ENCODE peak calls at places on chromosomes 13 and 19, in eight cellular contexts. D, X, B, C, K, I, V and G are unnamed samples.

GRCh38 chr19:870963-871401 is 11.5 kb downstream of the CFD start:
- DNase-seq in D (no peak), X (peak; percentile 63), B (no peak), C (peak; percentile 81), K (no peak), I (peak; percentile 50), V (no peak), G (no peak)

GRCh38 chr13:109719962-109720646 is 66.3 kb downstream of the IRS2 start:
- DNase-seq in D (no peak), X (no peak), B (no peak), C (no peak), K (no peak), I (no peak), V (no peak), G (no peak)

GRCh38 chr13:79735228-79735627 is 254.3 kb downstream of the NDFIP2 start:
- DNase-seq in D (no peak), X (peak; percentile 77), B (no peak), C (no peak), K (no peak), I (peak; percentile 65), V (no peak), G (peak; percentile 53)

GRCh38 chr13:91185294-91185863 is 162.1 kb upstream of the MIR17HG start:
- DNase-seq in D (peak; percentile 6), X (peak; percentile 23), B (no peak), C (no peak), K (peak; percentile 29), I (peak; percentile 47), V (no peak), G (peak; percentile 10)

GRCh38 chr19:50870417-50871089 is 2.7 kb upstream of the KLK2 start:
- DNase-seq in D (peak; percentile 28), X (no peak), B (no peak), C (no peak), K (peak; percentile 5), I (peak; percentile 21), V (no peak), G (peak; percentile 4)

GRCh38 chr19:48627211-48627864 is 8.0 kb downstream of the SPHK2 start:
- DNase-seq in D (no peak), X (no peak), B (no peak), C (peak; percentile 66), K (no peak), I (no peak), V (no peak), G (no peak)

GRCh38 chr19:43934055-43934984 is 762 bp downstream of the ZNF45 start:
- DNase-seq in D (peak; percentile 10), X (peak; percentile 8), B (no peak), C (no peak), K (peak; percentile 4), I (peak; percentile 6), V (no peak), G (peak; percentile 16)

GRCh38 chr19:19217110-19217509 is 5.4 kb downstream of the NCAN start:
- DNase-seq in D (peak; percentile 49), X (peak; percentile 20), B (no peak), C (no peak), K (no peak), I (no peak), V (no peak), G (peak; percentile 41)

GRCh38 chr13:23709521-23709920 is 139.3 kb downstream of the TNFRSF19 start:
- DNase-seq in D (peak; percentile 32), X (no peak), B (no peak), C (no peak), K (no peak), I (no peak), V (no peak), G (no peak)

DNA sequence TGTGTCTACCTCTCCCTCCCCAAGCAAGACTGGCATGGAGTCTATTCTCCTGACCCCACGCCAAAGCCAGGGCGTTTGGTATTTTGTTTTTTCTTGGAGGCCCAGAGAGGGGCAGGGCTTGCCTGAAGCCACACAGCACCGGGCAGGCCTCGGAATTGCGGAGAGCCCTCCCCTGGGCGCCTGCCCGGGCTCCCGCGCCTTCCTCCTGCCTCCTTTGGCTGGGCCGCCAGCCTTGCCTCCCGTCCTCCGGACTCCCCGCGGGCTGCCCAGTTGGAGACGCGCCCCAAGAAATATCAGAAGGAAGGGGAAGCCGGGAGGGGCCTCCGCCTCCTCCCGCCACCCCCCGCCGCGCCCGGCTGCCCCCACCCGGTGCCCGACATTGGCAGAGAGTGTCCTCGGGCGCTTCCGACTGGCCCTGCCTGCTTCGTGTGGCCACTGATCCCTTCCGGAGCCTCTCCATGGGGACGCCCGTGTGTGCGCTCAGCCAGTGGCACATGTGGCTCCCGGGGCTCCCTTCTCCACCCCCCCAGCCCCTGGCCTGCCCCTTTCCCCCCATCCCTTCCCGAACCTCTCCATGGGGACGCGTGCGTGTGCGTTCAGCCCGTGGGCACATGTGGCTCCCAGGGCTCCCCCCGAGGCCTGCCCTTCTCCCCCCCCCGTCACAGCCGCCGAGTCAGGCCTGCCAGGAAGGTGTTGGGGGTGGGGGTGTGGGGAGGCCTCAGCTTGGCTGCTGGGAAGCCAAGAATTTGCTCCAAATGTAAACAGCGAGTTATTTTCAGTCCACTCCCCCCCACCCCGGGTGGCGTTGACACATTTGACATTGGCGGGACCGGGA is 37.3 kb downstream of the NFIC start:
- DNase-seq in D (peak; percentile 92), X (peak; percentile 96), B (peak; percentile 90), C (peak; percentile 93), K (no peak), I (peak; percentile 98), V (peak; percentile 91), G (peak; percentile 96)
- H3K4me3 ChIP-seq in D (peak overlapping the region; percentile 22), X (no peak overlapping the region), B (peak overlapping the region; percentile 45), C (peak overlapping the region; percentile 43), K (no peak overlapping the region), I (no peak overlapping the region), V (peak overlapping the region; percentile 35), G (no peak overlapping the region)

GRCh38 chr13:51122868-51123267 is 11.8 kb upstream of the C13orf42 start:
- DNase-seq in D (no peak), X (peak; percentile 28), B (no peak), C (no peak), K (no peak), I (no peak), V (no peak), G (peak; percentile 30)
- TF ChIP-seq CTCF in D (no peak), X (no peak), B (no peak), C (no peak), K (no peak), I (no peak), V (no peak), G (no peak)

GRCh38 chr13:47175172-47175806 is 278.4 kb upstream of the HTR2A start:
- DNase-seq in D (peak; percentile 85), X (peak; percentile 94), B (no peak), C (no peak), K (no peak), I (peak; percentile 65), V (no peak), G (peak; percentile 96)
- H3K4me3 ChIP-seq in D (no peak overlapping the region), X (no peak overlapping the region), B (no peak overlapping the region), C (no peak overlapping the region), K (no peak overlapping the region), I (no peak overlapping the region), V (no peak overlapping the region), G (no peak overlapping the region)

GRCh38 chr13:27968316-27969072 is 621 bp downstream of the CDX2 start:
- DNase-seq in D (no peak), X (no peak), B (no peak), C (no peak), K (peak; percentile 77), I (no peak), V (peak; percentile 26), G (no peak)
- TF ChIP-seq CTCF in D (no peak), X (no peak), B (no peak), C (no peak), K (peak; percentile 32), I (no peak), V (no peak), G (no peak)

DNA sequence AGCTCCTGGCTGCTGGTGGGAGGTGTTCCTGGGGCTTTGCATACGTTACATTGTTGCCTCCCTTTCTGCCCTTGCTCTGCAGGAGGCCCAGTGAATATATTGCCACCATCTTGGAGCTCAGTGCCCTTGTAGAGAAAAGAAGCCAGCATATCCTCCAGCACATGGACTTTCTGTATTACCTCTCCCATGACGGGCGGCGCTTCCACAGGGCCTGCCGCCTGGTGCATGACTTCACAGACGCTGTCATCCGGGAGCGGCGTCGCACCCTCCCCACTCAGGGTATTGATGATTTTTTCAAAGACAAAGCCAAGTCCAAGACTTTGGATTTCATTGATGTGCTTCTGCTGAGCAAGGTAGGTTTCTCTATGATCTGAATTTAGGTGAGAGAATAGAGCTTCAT is 10.5 kb downstream of the CYP4F12 start:
- DNase-seq in D (no peak), X (no peak), B (no peak), C (no peak), K (no peak), I (no peak), V (no peak), G (no peak)
- H3K4me3 ChIP-seq in D (no peak overlapping the region), X (no peak overlapping the region), B (no peak overlapping the region), C (no peak overlapping the region), K (no peak overlapping the region), I (no peak overlapping the region), V (no peak overlapping the region), G (no peak overlapping the region)

DNA sequence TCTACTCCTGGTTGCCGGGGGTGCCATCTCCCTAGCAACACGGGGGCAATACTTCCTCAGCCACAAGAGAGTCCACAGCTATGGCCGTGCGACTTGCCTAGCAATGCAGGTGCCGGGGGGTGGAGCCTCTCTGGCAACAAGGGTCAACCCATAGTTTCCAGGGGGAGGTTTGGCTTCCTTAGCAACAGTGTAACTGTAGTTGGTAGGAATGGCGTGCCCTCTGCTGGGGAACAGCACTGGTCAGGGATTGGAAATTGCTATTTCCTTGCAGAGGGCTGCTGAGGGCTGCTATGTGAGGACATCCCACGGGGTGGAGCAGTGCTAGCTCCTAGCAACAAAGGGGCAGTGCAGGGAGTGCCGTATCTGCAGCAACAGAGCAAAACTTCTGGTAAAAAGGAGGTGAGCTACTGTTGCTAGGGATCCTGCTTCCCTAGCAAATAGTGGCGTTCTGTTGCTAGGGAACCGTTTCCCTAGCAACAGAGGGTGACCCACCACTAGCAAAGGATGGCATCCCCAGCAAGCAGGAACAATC is 7.0 kb upstream of the TMC4 start:
- DNase-seq in D (peak; percentile 61), X (peak; percentile 64), B (peak; percentile 47), C (no peak), K (peak; percentile 95), I (peak; percentile 83), V (peak; percentile 72), G (peak; percentile 35)
- TF ChIP-seq CTCF in D (peak; percentile 44), X (peak; percentile 32), B (no peak), C (no peak), K (peak; percentile 72), I (peak; percentile 61), V (no peak), G (peak; percentile 15)